ENCODE peak calls at places on chromosomes 5 and 9, in ten cellular contexts. One of them, this sample, is unnamed.

GRCh38 chr9:466749-467148 is 252.1 kb downstream of the DOCK8 start:
- DNase-seq in IMR-90: no peak
- DNase-seq in ovary: no peak
- DNase-seq in stimulated activated CD8-positive, alpha-beta memory T cell treated with anti-CD3 and anti-CD28 coated beads, Interleukin-12 subunit alpha, Interleukin-12 subunit beta, amount 100 ng/mL, for 4 hours: no peak
- DNase-seq in left cardiac atrium: no peak
- DNase-seq in activated naive CD4-positive, alpha-beta T cell treated with anti-CD3 and anti-CD28 coated beads for 36 hours: no peak
- DNase-seq in Panc1: no peak
- DNase-seq in hypothalamus: no peak
- DNase-seq in activated CD4-positive, alpha-beta memory T cell treated with anti-CD3 and anti-CD28 coated beads, Interleukin-2, amount 10 ng/mL, durations not matched to agents 7 days and 5 days: no peak
- DNase-seq in K562: no peak
- DNase-seq in this sample: no peak

GRCh38 chr5:1054799-1055775 is 46.5 kb downstream of the NKD2 start:
- DNase-seq in left cardiac atrium: no peak
- DNase-seq in activated naive CD4-positive, alpha-beta T cell treated with anti-CD3 and anti-CD28 coated beads for 36 hours: no peak
- DNase-seq in activated CD4-positive, alpha-beta memory T cell treated with anti-CD3 and anti-CD28 coated beads, Interleukin-2, amount 10 ng/mL, durations not matched to agents 7 days and 5 days: no peak
- DNase-seq in ovary: peak; percentile 17
- DNase-seq in Panc1: no peak
- DNase-seq in IMR-90: no peak
- DNase-seq in K562: no peak
- DNase-seq in stimulated activated CD8-positive, alpha-beta memory T cell treated with anti-CD3 and anti-CD28 coated beads, Interleukin-12 subunit alpha, Interleukin-12 subunit beta, amount 100 ng/mL, for 4 hours: no peak
- DNase-seq in hypothalamus: no peak
- DNase-seq in this sample: no peak

GRCh38 chr9:136302527-136302926 is 1.4 kb downstream of the CCDC187 start:
- DNase-seq in ovary: no peak
- DNase-seq in activated CD4-positive, alpha-beta memory T cell treated with anti-CD3 and anti-CD28 coated beads, Interleukin-2, amount 10 ng/mL, durations not matched to agents 7 days and 5 days: no peak
- DNase-seq in hypothalamus: no peak
- DNase-seq in left cardiac atrium: no peak
- DNase-seq in stimulated activated CD8-positive, alpha-beta memory T cell treated with anti-CD3 and anti-CD28 coated beads, Interleukin-12 subunit alpha, Interleukin-12 subunit beta, amount 100 ng/mL, for 4 hours: no peak
- DNase-seq in Panc1: no peak
- DNase-seq in activated naive CD4-positive, alpha-beta T cell treated with anti-CD3 and anti-CD28 coated beads for 36 hours: no peak
- DNase-seq in K562: no peak
- DNase-seq in IMR-90: no peak
- DNase-seq in this sample: no peak

GRCh38 chr5:98275980-98276379 is 497.5 kb upstream of the RGMB start:
- DNase-seq in hypothalamus: no peak
- DNase-seq in Panc1: no peak
- DNase-seq in stimulated activated CD8-positive, alpha-beta memory T cell treated with anti-CD3 and anti-CD28 coated beads, Interleukin-12 subunit alpha, Interleukin-12 subunit beta, amount 100 ng/mL, for 4 hours: no peak
- DNase-seq in K562: no peak
- DNase-seq in activated naive CD4-positive, alpha-beta T cell treated with anti-CD3 and anti-CD28 coated beads for 36 hours: no peak
- DNase-seq in IMR-90: no peak
- DNase-seq in activated CD4-positive, alpha-beta memory T cell treated with anti-CD3 and anti-CD28 coated beads, Interleukin-2, amount 10 ng/mL, durations not matched to agents 7 days and 5 days: no peak
- DNase-seq in ovary: no peak
- DNase-seq in left cardiac atrium: no peak
- DNase-seq in this sample: no peak

GRCh38 chr9:17425379-17425778 is 153.5 kb upstream of the SH3GL2 start:
- DNase-seq in left cardiac atrium: no peak
- DNase-seq in activated naive CD4-positive, alpha-beta T cell treated with anti-CD3 and anti-CD28 coated beads for 36 hours: no peak
- DNase-seq in hypothalamus: no peak
- DNase-seq in stimulated activated CD8-positive, alpha-beta memory T cell treated with anti-CD3 and anti-CD28 coated beads, Interleukin-12 subunit alpha, Interleukin-12 subunit beta, amount 100 ng/mL, for 4 hours: no peak
- DNase-seq in IMR-90: no peak
- DNase-seq in ovary: no peak
- DNase-seq in Panc1: no peak
- DNase-seq in activated CD4-positive, alpha-beta memory T cell treated with anti-CD3 and anti-CD28 coated beads, Interleukin-2, amount 10 ng/mL, durations not matched to agents 7 days and 5 days: no peak
- DNase-seq in K562: no peak
- DNase-seq in this sample: no peak

GRCh38 chr9:7360513-7360912 is 439.1 kb downstream of the DMAC1 start:
- DNase-seq in activated naive CD4-positive, alpha-beta T cell treated with anti-CD3 and anti-CD28 coated beads for 36 hours: no peak
- DNase-seq in K562: peak; percentile 6
- DNase-seq in stimulated activated CD8-positive, alpha-beta memory T cell treated with anti-CD3 and anti-CD28 coated beads, Interleukin-12 subunit alpha, Interleukin-12 subunit beta, amount 100 ng/mL, for 4 hours: no peak
- DNase-seq in IMR-90: no peak
- DNase-seq in left cardiac atrium: no peak
- DNase-seq in hypothalamus: no peak
- DNase-seq in ovary: no peak
- DNase-seq in activated CD4-positive, alpha-beta memory T cell treated with anti-CD3 and anti-CD28 coated beads, Interleukin-2, amount 10 ng/mL, durations not matched to agents 7 days and 5 days: no peak
- DNase-seq in Panc1: no peak
- DNase-seq in this sample: no peak

GRCh38 chr5:43192558-43193170 is 639 bp downstream of the NIM1K start:
- DNase-seq in left cardiac atrium: peak; percentile 51
- DNase-seq in Panc1: no peak
- DNase-seq in IMR-90: peak; percentile 27
- DNase-seq in activated naive CD4-positive, alpha-beta T cell treated with anti-CD3 and anti-CD28 coated beads for 36 hours: peak; percentile 34
- DNase-seq in K562: no peak
- DNase-seq in stimulated activated CD8-positive, alpha-beta memory T cell treated with anti-CD3 and anti-CD28 coated beads, Interleukin-12 subunit alpha, Interleukin-12 subunit beta, amount 100 ng/mL, for 4 hours: no peak
- DNase-seq in activated CD4-positive, alpha-beta memory T cell treated with anti-CD3 and anti-CD28 coated beads, Interleukin-2, amount 10 ng/mL, durations not matched to agents 7 days and 5 days: peak; percentile 22
- DNase-seq in ovary: peak; percentile 27
- DNase-seq in hypothalamus: peak; percentile 55
- DNase-seq in this sample: no peak

GRCh38 chr5:143376911-143377838 is 26.3 kb downstream of the NR3C1 start:
- DNase-seq in left cardiac atrium: no peak
- DNase-seq in ovary: no peak
- DNase-seq in stimulated activated CD8-positive, alpha-beta memory T cell treated with anti-CD3 and anti-CD28 coated beads, Interleukin-12 subunit alpha, Interleukin-12 subunit beta, amount 100 ng/mL, for 4 hours: no peak
- DNase-seq in activated CD4-positive, alpha-beta memory T cell treated with anti-CD3 and anti-CD28 coated beads, Interleukin-2, amount 10 ng/mL, durations not matched to agents 7 days and 5 days: no peak
- DNase-seq in hypothalamus: no peak
- DNase-seq in activated naive CD4-positive, alpha-beta T cell treated with anti-CD3 and anti-CD28 coated beads for 36 hours: no peak
- DNase-seq in K562: no peak
- DNase-seq in Panc1: no peak
- DNase-seq in IMR-90: peak; percentile 59
- DNase-seq in this sample: peak; percentile 45

GRCh38 chr5:132363431-132364112 is 5.9 kb upstream of the SLC22A5 start:
- DNase-seq in hypothalamus: no peak
- DNase-seq in left cardiac atrium: peak; percentile 59
- DNase-seq in K562: peak; percentile 48
- DNase-seq in Panc1: no peak
- DNase-seq in stimulated activated CD8-positive, alpha-beta memory T cell treated with anti-CD3 and anti-CD28 coated beads, Interleukin-12 subunit alpha, Interleukin-12 subunit beta, amount 100 ng/mL, for 4 hours: no peak
- DNase-seq in ovary: no peak
- DNase-seq in activated naive CD4-positive, alpha-beta T cell treated with anti-CD3 and anti-CD28 coated beads for 36 hours: peak; percentile 34
- DNase-seq in activated CD4-positive, alpha-beta memory T cell treated with anti-CD3 and anti-CD28 coated beads, Interleukin-2, amount 10 ng/mL, durations not matched to agents 7 days and 5 days: no peak
- DNase-seq in IMR-90: peak; percentile 93
- DNase-seq in this sample: peak; percentile 43

GRCh38 chr5:178227929-178228328 is 4.7 kb downstream of the PHYKPL start:
- DNase-seq in stimulated activated CD8-positive, alpha-beta memory T cell treated with anti-CD3 and anti-CD28 coated beads, Interleukin-12 subunit alpha, Interleukin-12 subunit beta, amount 100 ng/mL, for 4 hours: no peak
- DNase-seq in hypothalamus: no peak
- DNase-seq in K562: no peak
- DNase-seq in ovary: no peak
- DNase-seq in activated CD4-positive, alpha-beta memory T cell treated with anti-CD3 and anti-CD28 coated beads, Interleukin-2, amount 10 ng/mL, durations not matched to agents 7 days and 5 days: no peak
- DNase-seq in left cardiac atrium: no peak
- DNase-seq in IMR-90: no peak
- DNase-seq in activated naive CD4-positive, alpha-beta T cell treated with anti-CD3 and anti-CD28 coated beads for 36 hours: no peak
- DNase-seq in Panc1: no peak
- DNase-seq in this sample: no peak

GRCh38 chr9:137303031-137303892 is 1.2 kb upstream of the NRARP start:
- DNase-seq in K562: no peak
- DNase-seq in activated CD4-positive, alpha-beta memory T cell treated with anti-CD3 and anti-CD28 coated beads, Interleukin-2, amount 10 ng/mL, durations not matched to agents 7 days and 5 days: no peak
- DNase-seq in IMR-90: no peak
- DNase-seq in stimulated activated CD8-positive, alpha-beta memory T cell treated with anti-CD3 and anti-CD28 coated beads, Interleukin-12 subunit alpha, Interleukin-12 subunit beta, amount 100 ng/mL, for 4 hours: no peak
- DNase-seq in Panc1: no peak
- DNase-seq in activated naive CD4-positive, alpha-beta T cell treated with anti-CD3 and anti-CD28 coated beads for 36 hours: no peak
- DNase-seq in left cardiac atrium: peak; percentile 33
- DNase-seq in ovary: peak; percentile 38
- DNase-seq in hypothalamus: no peak
- DNase-seq in this sample: no peak

GRCh38 chr9:121610638-121610953 is 40.8 kb upstream of the DAB2IP start:
- DNase-seq in IMR-90: no peak
- DNase-seq in stimulated activated CD8-positive, alpha-beta memory T cell treated with anti-CD3 and anti-CD28 coated beads, Interleukin-12 subunit alpha, Interleukin-12 subunit beta, amount 100 ng/mL, for 4 hours: no peak
- DNase-seq in ovary: no peak
- DNase-seq in left cardiac atrium: no peak
- DNase-seq in activated CD4-positive, alpha-beta memory T cell treated with anti-CD3 and anti-CD28 coated beads, Interleukin-2, amount 10 ng/mL, durations not matched to agents 7 days and 5 days: no peak
- DNase-seq in K562: no peak
- DNase-seq in Panc1: no peak
- DNase-seq in hypothalamus: no peak
- DNase-seq in activated naive CD4-positive, alpha-beta T cell treated with anti-CD3 and anti-CD28 coated beads for 36 hours: no peak
- DNase-seq in this sample: no peak

GRCh38 chr5:65190328-65191053 is 291.2 kb downstream of the ADAMTS6 start:
- DNase-seq in ovary: no peak
- DNase-seq in activated naive CD4-positive, alpha-beta T cell treated with anti-CD3 and anti-CD28 coated beads for 36 hours: peak; percentile 35
- DNase-seq in Panc1: no peak
- DNase-seq in IMR-90: peak; percentile 99
- DNase-seq in K562: no peak
- DNase-seq in activated CD4-positive, alpha-beta memory T cell treated with anti-CD3 and anti-CD28 coated beads, Interleukin-2, amount 10 ng/mL, durations not matched to agents 7 days and 5 days: no peak
- DNase-seq in stimulated activated CD8-positive, alpha-beta memory T cell treated with anti-CD3 and anti-CD28 coated beads, Interleukin-12 subunit alpha, Interleukin-12 subunit beta, amount 100 ng/mL, for 4 hours: no peak
- DNase-seq in left cardiac atrium: no peak
- DNase-seq in hypothalamus: no peak
- DNase-seq in this sample: no peak

GRCh38 chr5:173410459-173411233 is 82.4 kb upstream of the STC2 start:
- DNase-seq in K562: no peak
- DNase-seq in ovary: no peak
- DNase-seq in stimulated activated CD8-positive, alpha-beta memory T cell treated with anti-CD3 and anti-CD28 coated beads, Interleukin-12 subunit alpha, Interleukin-12 subunit beta, amount 100 ng/mL, for 4 hours: no peak
- DNase-seq in activated CD4-positive, alpha-beta memory T cell treated with anti-CD3 and anti-CD28 coated beads, Interleukin-2, amount 10 ng/mL, durations not matched to agents 7 days and 5 days: no peak
- DNase-seq in IMR-90: no peak
- DNase-seq in activated naive CD4-positive, alpha-beta T cell treated with anti-CD3 and anti-CD28 coated beads for 36 hours: no peak
- DNase-seq in left cardiac atrium: no peak
- DNase-seq in Panc1: no peak
- DNase-seq in hypothalamus: no peak
- DNase-seq in this sample: no peak

GRCh38 chr9:23590601-23591000 is 235.4 kb downstream of the ELAVL2 start:
- DNase-seq in hypothalamus: no peak
- DNase-seq in Panc1: no peak
- DNase-seq in IMR-90: no peak
- DNase-seq in activated naive CD4-positive, alpha-beta T cell treated with anti-CD3 and anti-CD28 coated beads for 36 hours: no peak
- DNase-seq in K562: no peak
- DNase-seq in activated CD4-positive, alpha-beta memory T cell treated with anti-CD3 and anti-CD28 coated beads, Interleukin-2, amount 10 ng/mL, durations not matched to agents 7 days and 5 days: no peak
- DNase-seq in stimulated activated CD8-positive, alpha-beta memory T cell treated with anti-CD3 and anti-CD28 coated beads, Interleukin-12 subunit alpha, Interleukin-12 subunit beta, amount 100 ng/mL, for 4 hours: no peak
- DNase-seq in left cardiac atrium: no peak
- DNase-seq in ovary: no peak
- DNase-seq in this sample: no peak

GRCh38 chr9:18688581-18688980 is 214.6 kb downstream of the ADAMTSL1 start:
- DNase-seq in IMR-90: peak; percentile 74
- DNase-seq in activated CD4-positive, alpha-beta memory T cell treated with anti-CD3 and anti-CD28 coated beads, Interleukin-2, amount 10 ng/mL, durations not matched to agents 7 days and 5 days: no peak
- DNase-seq in stimulated activated CD8-positive, alpha-beta memory T cell treated with anti-CD3 and anti-CD28 coated beads, Interleukin-12 subunit alpha, Interleukin-12 subunit beta, amount 100 ng/mL, for 4 hours: no peak
- DNase-seq in ovary: no peak
- DNase-seq in activated naive CD4-positive, alpha-beta T cell treated with anti-CD3 and anti-CD28 coated beads for 36 hours: no peak
- DNase-seq in K562: no peak
- DNase-seq in hypothalamus: no peak
- DNase-seq in Panc1: no peak
- DNase-seq in left cardiac atrium: no peak
- DNase-seq in this sample: no peak